ENCODE peak calls at places on chromosome 22, in nine cellular contexts. Z, A, U, H, F, L, W, B and C are unnamed samples. For H3K36me3, the result is how much of the 10 kb centered on the place peaks cover.

GRCh38 chr22:25630446-25630845 is 66.0 kb downstream of the GRK3 start:
- DNase-seq in H (no peak), B (no peak), Z (no peak), L (no peak), F (no peak), U (no peak), A (no peak), W (no peak), C (no peak)

GRCh38 chr22:49667236-49667635 is 160.4 kb downstream of the BRD1 start:
- DNase-seq in U (no peak), Z (no peak), H (no peak), F (peak), L (no peak), A (no peak), W (no peak), B (no peak), C (no peak)

GRCh38 chr22:29003975-29004646 is 57.5 kb downstream of the C22orf31 start:
- DNase-seq in B (peak), U (peak), A (no peak), F (no peak), Z (peak), L (peak), H (no peak), W (no peak), C (no peak)

GRCh38 chr22:28822930-28823481 is 22.6 kb upstream of the XBP1 start:
- DNase-seq in F (no peak), Z (peak), A (no peak), U (no peak), L (no peak), B (no peak), W (no peak), H (peak), C (no peak)

GRCh38 chr22:48262596-48263430 is 1500.4 kb downstream of the TBC1D22A start:
- DNase-seq in U (no peak), W (peak), A (no peak), F (no peak), B (no peak), L (no peak), H (no peak), Z (no peak), C (no peak)

GRCh38 chr22:19331975-19332374 is 40.5 kb upstream of the CLTCL1 start:
- DNase-seq in W (no peak), B (no peak), Z (no peak), H (no peak), F (no peak), A (no peak), L (no peak), U (no peak), C (no peak)

GRCh38 chr22:48577014-48577690 is 1250.5 kb downstream of the BRD1 start:
- DNase-seq in L (no peak), A (no peak), W (no peak), F (no peak), U (peak), Z (no peak), H (no peak), B (no peak), C (no peak)

GRCh38 chr22:27433585-27434190 is 367.9 kb downstream of the MN1 start:
- DNase-seq in L (peak), H (peak), Z (no peak), W (no peak), U (peak), F (no peak), A (no peak), B (peak), C (no peak)

GRCh38 chr22:46055851-46056168 is 78.8 kb upstream of the WNT7B start:
- DNase-seq in A (no peak), Z (no peak), F (no peak), U (no peak), B (no peak), H (no peak), L (no peak), W (no peak), C (no peak)
- H3K4me3 ChIP-seq in A (peak), Z (peak), F (peak), U (no peak), B (peak), H (no peak), L (no peak), W (peak), C (peak)

DNA sequence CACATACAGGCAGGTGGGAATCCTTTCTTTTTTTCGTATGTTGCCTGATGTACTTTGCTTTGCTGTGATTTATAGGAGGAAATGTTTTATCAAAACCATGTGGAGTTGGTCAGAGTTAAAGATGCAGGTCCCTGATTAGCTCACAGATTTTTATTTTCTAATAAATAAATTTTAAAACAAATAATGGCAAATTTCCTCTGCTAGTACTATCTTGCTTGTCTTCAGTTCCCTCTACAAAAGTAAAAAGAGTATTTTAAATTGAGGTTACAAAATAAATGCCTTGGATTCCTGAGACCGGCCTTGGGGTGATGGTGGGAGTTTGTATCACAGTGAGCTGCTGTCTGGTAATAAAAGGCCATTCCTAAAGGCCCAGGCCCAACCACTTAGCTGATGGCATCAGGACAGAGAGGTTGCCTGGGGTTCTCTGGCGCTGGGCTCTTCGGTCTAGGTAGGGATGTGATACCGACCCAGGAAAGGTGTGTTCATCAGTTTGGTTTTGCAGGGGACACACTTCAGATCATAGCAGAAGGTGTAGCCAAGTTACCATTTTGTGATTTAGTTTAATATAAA is 129.0 kb downstream of the TBC1D22A start:
- DNase-seq in H (no peak), W (peak), F (peak), L (no peak), U (no peak), A (peak), B (no peak), Z (no peak), C (no peak)
- H3K36me3 ChIP-seq in H (under half), W (under half), F (under half), L (under half), U (under half), A (under half), B (under half), Z (half or more), C (under half)

GRCh38 chr22:39718206-39718605 is 147.7 kb downstream of the CACNA1I start:
- DNase-seq in A (no peak), B (no peak), U (no peak), L (no peak), H (no peak), Z (no peak), F (no peak), W (peak), C (no peak)
- H3K4me3 ChIP-seq in A (no peak), B (no peak), U (no peak), L (no peak), H (no peak), Z (no peak), F (no peak), W (no peak), C (no peak)

GRCh38 chr22:31184015-31184414 is 24.0 kb downstream of the RNF185 start:
- DNase-seq in A (no peak), Z (no peak), U (no peak), L (no peak), B (no peak), F (no peak), W (no peak), H (no peak), C (no peak)
- H3K36me3 ChIP-seq in A (under half), Z (under half), U (under half), L (under half), B (under half), F (under half), W (under half), H (under half), C (under half)

GRCh38 chr22:33884829-33885228 is 35.4 kb downstream of the LARGE1 start:
- DNase-seq in U (no peak), L (no peak), A (no peak), F (no peak), B (no peak), H (no peak), W (no peak), Z (no peak), C (no peak)

GRCh38 chr22:33883961-33884808 is 36.1 kb downstream of the LARGE1 start:
- DNase-seq in B (no peak), A (no peak), L (peak), Z (no peak), W (no peak), F (no peak), U (no peak), H (no peak), C (no peak)

GRCh38 chr22:33883561-33883960 is 36.7 kb downstream of the LARGE1 start:
- DNase-seq in H (no peak), B (peak), L (peak), F (no peak), Z (no peak), A (no peak), U (no peak), W (no peak), C (peak)

GRCh38 chr22:33879796-33880195 is 40.5 kb downstream of the LARGE1 start:
- DNase-seq in L (no peak), B (no peak), F (no peak), U (no peak), Z (no peak), H (no peak), A (no peak), W (no peak), C (no peak)

GRCh38 chr22:33882991-33883390 is 37.3 kb downstream of the LARGE1 start:
- DNase-seq in A (no peak), H (no peak), U (no peak), F (no peak), L (no peak), B (no peak), Z (no peak), W (no peak), C (no peak)
- H3K4me3 ChIP-seq in A (no peak), H (no peak), U (no peak), F (no peak), L (no peak), B (no peak), Z (no peak), W (no peak), C (no peak)

GRCh38 chr22:38294193-38294592 is 21.4 kb upstream of the TMEM184B start:
- DNase-seq in B (no peak), F (no peak), H (no peak), Z (no peak), W (no peak), U (no peak), A (no peak), L (no peak), C (no peak)

GRCh38 chr22:38289583-38290082 is 16.8 kb upstream of the TMEM184B start:
- DNase-seq in U (no peak), W (no peak), L (peak), Z (no peak), H (peak), B (no peak), F (no peak), A (no peak), C (no peak)

GRCh38 chr22:38292694-38293093 is 19.9 kb upstream of the TMEM184B start:
- DNase-seq in W (no peak), H (no peak), U (no peak), Z (no peak), B (no peak), F (no peak), L (no peak), A (no peak), C (no peak)

GRCh38 chr22:38290347-38290746 is 17.5 kb upstream of the TMEM184B start:
- DNase-seq in B (no peak), L (peak), Z (no peak), A (no peak), U (no peak), F (no peak), H (no peak), W (no peak), C (no peak)

GRCh38 chr22:38291201-38291777 is 18.5 kb upstream of the TMEM184B start:
- DNase-seq in L (peak), U (no peak), F (no peak), H (no peak), W (no peak), Z (no peak), B (no peak), A (no peak), C (no peak)
- H3K36me3 ChIP-seq in L (under half), U (under half), F (under half), H (under half), W (half or more), Z (half or more), B (under half), A (under half), C (under half)

GRCh38 chr22:22895776-22896445 is 8.3 kb downstream of the IGLL5 start:
- DNase-seq in H (no peak), B (no peak), L (no peak), U (no peak), W (peak), Z (no peak), A (no peak), F (no peak), C (no peak)

GRCh38 chr22:22897036-22897435 is 9.4 kb downstream of the IGLL5 start:
- DNase-seq in A (no peak), H (no peak), W (no peak), U (no peak), Z (no peak), F (no peak), B (no peak), L (no peak), C (no peak)

GRCh38 chr22:22894740-22895731 is 7.4 kb downstream of the IGLL5 start:
- DNase-seq in H (no peak), F (no peak), U (no peak), W (no peak), Z (no peak), L (no peak), B (no peak), A (no peak), C (no peak)

GRCh38 chr22:22897947-22898346 is 10.3 kb downstream of the IGLL5 start:
- DNase-seq in Z (no peak), H (no peak), U (no peak), A (no peak), F (no peak), L (no peak), B (no peak), W (no peak), C (no peak)

DNA sequence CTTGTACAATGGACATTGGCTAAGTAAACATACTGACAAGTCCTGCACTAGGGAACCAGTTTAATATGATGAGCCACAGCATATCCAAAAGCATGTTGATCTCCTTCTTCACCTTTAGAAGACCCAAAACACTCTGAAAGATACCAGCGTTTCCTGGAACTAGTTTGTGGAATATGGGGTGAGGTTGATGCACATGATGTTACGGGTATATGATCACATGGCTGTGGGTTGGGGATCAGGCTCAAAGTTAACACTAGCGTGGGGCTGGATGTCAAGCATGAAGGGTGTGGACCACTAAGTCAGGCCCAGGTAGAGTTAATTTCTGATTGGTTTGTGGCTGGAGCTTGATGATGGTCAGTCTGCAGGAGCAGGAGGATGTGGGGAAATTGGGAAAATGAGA is 9.0 kb downstream of the IGLL5 start:
- DNase-seq in U (no peak), F (no peak), Z (no peak), B (no peak), L (no peak), H (no peak), A (no peak), W (no peak), C (no peak)
- H3K4me3 ChIP-seq in U (no peak), F (no peak), Z (no peak), B (no peak), L (no peak), H (no peak), A (no peak), W (no peak), C (no peak)

GRCh38 chr22:20567993-20568417 is 60.6 kb downstream of the MED15 start:
- DNase-seq in B (no peak), U (no peak), L (no peak), F (no peak), H (peak), Z (no peak), W (no peak), A (no peak), C (no peak)
- H3K36me3 ChIP-seq in B (under half), U (half or more), L (under half), F (under half), H (under half), Z (half or more), W (half or more), A (half or more), C (under half)

GRCh38 chr22:36356708-36357694 is 30.8 kb downstream of the MYH9 start:
- DNase-seq in W (no peak), H (no peak), A (no peak), F (no peak), Z (no peak), U (no peak), B (no peak), L (no peak), C (no peak)
- H3K4me3 ChIP-seq in W (no peak), H (no peak), A (no peak), F (no peak), Z (no peak), U (no peak), B (no peak), L (no peak), C (no peak)